ENCODE peak calls at places on chromosomes 11 and 22, in five cellular contexts. One of them, this sample, is unnamed.

GRCh38 chr11:72001834-72002591 is 3.3 kb downstream of the IL18BP start:
- DNase-seq in foreskin fibroblast: no peak
- DNase-seq in astrocyte: no peak
- DNase-seq in PC-3: no peak
- DNase-seq in NB4: no peak
- DNase-seq in this sample: no peak

GRCh38 chr11:18171377-18172000 is 1.1 kb upstream of the MRGPRX4 start:
- DNase-seq in foreskin fibroblast: peak
- DNase-seq in astrocyte: no peak
- DNase-seq in PC-3: peak
- DNase-seq in NB4: peak
- DNase-seq in this sample: peak

GRCh38 chr11:122847437-122847836 is 9.1 kb downstream of the CRTAM start:
- DNase-seq in foreskin fibroblast: no peak
- DNase-seq in astrocyte: no peak
- DNase-seq in PC-3: no peak
- DNase-seq in NB4: peak
- DNase-seq in this sample: no peak

GRCh38 chr11:70364745-70365535 is 33.4 kb upstream of the CTTN start:
- DNase-seq in foreskin fibroblast: no peak
- DNase-seq in astrocyte: no peak
- DNase-seq in PC-3: no peak
- DNase-seq in NB4: peak
- DNase-seq in this sample: no peak

GRCh38 chr11:63782749-63783148 is 14.2 kb upstream of the ZFTA start:
- DNase-seq in foreskin fibroblast: no peak
- DNase-seq in astrocyte: no peak
- DNase-seq in PC-3: no peak
- DNase-seq in NB4: no peak
- DNase-seq in this sample: no peak

GRCh38 chr22:49382451-49382735 is 445.3 kb downstream of the BRD1 start:
- DNase-seq in foreskin fibroblast: no peak
- DNase-seq in astrocyte: no peak
- DNase-seq in PC-3: no peak
- DNase-seq in NB4: no peak
- DNase-seq in this sample: no peak

GRCh38 chr11:32255876-32256275 is 165.0 kb downstream of the RCN1 start:
- DNase-seq in foreskin fibroblast: no peak
- DNase-seq in astrocyte: no peak
- DNase-seq in PC-3: no peak
- DNase-seq in NB4: no peak
- DNase-seq in this sample: no peak

GRCh38 chr22:19120829-19121630 is 1.2 kb downstream of the DGCR2 start:
- DNase-seq in foreskin fibroblast: no peak
- DNase-seq in astrocyte: peak
- DNase-seq in PC-3: peak
- DNase-seq in NB4: no peak
- DNase-seq in this sample: peak

GRCh38 chr22:25753252-25753651 is 11.3 kb downstream of the MYO18B start:
- DNase-seq in foreskin fibroblast: no peak
- DNase-seq in astrocyte: no peak
- DNase-seq in PC-3: no peak
- DNase-seq in NB4: no peak
- DNase-seq in this sample: no peak

GRCh38 chr11:3916962-3917361 is 61.5 kb downstream of the STIM1 start:
- DNase-seq in foreskin fibroblast: no peak
- DNase-seq in astrocyte: no peak
- DNase-seq in PC-3: no peak
- DNase-seq in NB4: no peak
- DNase-seq in this sample: peak

GRCh38 chr11:111339758-111340388 is 39.2 kb downstream of the POU2AF1 start:
- DNase-seq in foreskin fibroblast: no peak
- DNase-seq in astrocyte: no peak
- DNase-seq in PC-3: no peak
- DNase-seq in NB4: no peak
- DNase-seq in this sample: no peak

GRCh38 chr11:103091441-103091809 is 535 bp downstream of the DCUN1D5 start:
- DNase-seq in foreskin fibroblast: no peak
- DNase-seq in astrocyte: peak
- DNase-seq in PC-3: peak
- DNase-seq in NB4: peak
- DNase-seq in this sample: peak

GRCh38 chr11:10050561-10050960 is 243.5 kb downstream of the SBF2 start:
- DNase-seq in foreskin fibroblast: peak
- DNase-seq in astrocyte: peak
- DNase-seq in PC-3: peak
- DNase-seq in NB4: no peak
- DNase-seq in this sample: peak

GRCh38 chr22:30969532-30970355 is 679 bp downstream of the TUG1 start:
- DNase-seq in foreskin fibroblast: peak
- DNase-seq in astrocyte: peak
- DNase-seq in PC-3: peak
- DNase-seq in NB4: peak
- DNase-seq in this sample: peak

GRCh38 chr11:103633037-103633788 is 403.2 kb upstream of the DDI1 start:
- DNase-seq in foreskin fibroblast: peak
- DNase-seq in astrocyte: peak
- DNase-seq in PC-3: no peak
- DNase-seq in NB4: no peak
- DNase-seq in this sample: no peak

GRCh38 chr11:267491-267994 is 10.7 kb upstream of the NLRP6 start:
- DNase-seq in foreskin fibroblast: no peak
- DNase-seq in astrocyte: no peak
- DNase-seq in PC-3: peak
- DNase-seq in NB4: peak
- DNase-seq in this sample: no peak

GRCh38 chr11:266676-267439 is 11.3 kb upstream of the NLRP6 start:
- DNase-seq in foreskin fibroblast: no peak
- DNase-seq in astrocyte: no peak
- DNase-seq in PC-3: peak
- DNase-seq in NB4: peak
- DNase-seq in this sample: no peak

GRCh38 chr11:270451-271208 is 7.6 kb upstream of the NLRP6 start:
- DNase-seq in foreskin fibroblast: no peak
- DNase-seq in astrocyte: no peak
- DNase-seq in PC-3: no peak
- DNase-seq in NB4: no peak
- DNase-seq in this sample: no peak

GRCh38 chr11:271316-271715 is 6.9 kb upstream of the NLRP6 start:
- DNase-seq in foreskin fibroblast: no peak
- DNase-seq in astrocyte: no peak
- DNase-seq in PC-3: no peak
- DNase-seq in NB4: no peak
- DNase-seq in this sample: no peak

DNA sequence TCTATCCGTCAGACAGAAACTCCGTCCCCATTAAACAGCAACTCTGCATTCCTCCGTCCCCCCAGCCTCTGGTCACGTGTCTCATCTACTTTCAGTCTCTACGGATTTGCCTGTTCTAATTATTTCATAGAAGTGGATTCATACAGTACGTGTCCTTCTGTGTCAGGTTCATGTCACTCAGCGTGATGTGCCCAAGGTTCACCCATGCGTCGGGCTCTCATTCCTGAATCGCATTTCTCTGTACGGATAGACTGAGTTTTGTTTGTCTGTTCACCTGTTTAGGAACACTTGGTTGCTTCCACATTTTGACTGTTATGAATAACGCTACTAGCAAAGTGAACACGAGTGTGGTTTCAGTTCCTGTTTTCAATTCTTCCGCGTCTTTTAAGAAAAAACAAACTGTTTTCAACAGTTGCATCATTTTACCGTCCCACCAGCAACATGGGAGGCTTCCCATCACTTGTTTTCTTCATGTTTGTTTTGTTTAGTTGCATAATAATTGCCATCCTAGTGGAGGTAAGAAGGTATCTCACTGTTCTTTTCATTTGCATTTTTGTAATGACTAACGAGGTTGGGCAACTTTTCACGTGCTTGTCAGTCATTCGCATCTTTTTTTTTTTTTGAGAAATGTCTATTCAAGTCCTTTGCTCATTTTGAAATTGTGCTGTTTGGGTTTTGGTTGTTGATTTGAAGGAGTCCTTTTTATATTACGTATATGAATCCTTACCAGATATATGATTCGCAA is 8.9 kb upstream of the NLRP6 start:
- DNase-seq in foreskin fibroblast: no peak
- DNase-seq in astrocyte: no peak
- DNase-seq in PC-3: no peak
- DNase-seq in NB4: peak
- DNase-seq in this sample: peak
- H3K4me3 ChIP-seq in foreskin fibroblast: peak
- H3K4me3 ChIP-seq in astrocyte: no peak
- H3K4me3 ChIP-seq in PC-3: no peak
- H3K4me3 ChIP-seq in NB4: peak
- H3K4me3 ChIP-seq in this sample: no peak

GRCh38 chr22:43846966-43847365 is 15.3 kb downstream of the SULT4A1 start:
- DNase-seq in foreskin fibroblast: no peak
- DNase-seq in astrocyte: no peak
- DNase-seq in PC-3: no peak
- DNase-seq in NB4: no peak
- DNase-seq in this sample: no peak

GRCh38 chr22:43849731-43850130 is 12.6 kb downstream of the SULT4A1 start:
- DNase-seq in foreskin fibroblast: no peak
- DNase-seq in astrocyte: no peak
- DNase-seq in PC-3: no peak
- DNase-seq in NB4: no peak
- DNase-seq in this sample: no peak

GRCh38 chr22:43850529-43850928 is 11.8 kb downstream of the SULT4A1 start:
- DNase-seq in foreskin fibroblast: no peak
- DNase-seq in astrocyte: no peak
- DNase-seq in PC-3: no peak
- DNase-seq in NB4: no peak
- DNase-seq in this sample: no peak

GRCh38 chr22:43847376-43848289 is 14.7 kb downstream of the SULT4A1 start:
- DNase-seq in foreskin fibroblast: no peak
- DNase-seq in astrocyte: no peak
- DNase-seq in PC-3: no peak
- DNase-seq in NB4: no peak
- DNase-seq in this sample: no peak

DNA sequence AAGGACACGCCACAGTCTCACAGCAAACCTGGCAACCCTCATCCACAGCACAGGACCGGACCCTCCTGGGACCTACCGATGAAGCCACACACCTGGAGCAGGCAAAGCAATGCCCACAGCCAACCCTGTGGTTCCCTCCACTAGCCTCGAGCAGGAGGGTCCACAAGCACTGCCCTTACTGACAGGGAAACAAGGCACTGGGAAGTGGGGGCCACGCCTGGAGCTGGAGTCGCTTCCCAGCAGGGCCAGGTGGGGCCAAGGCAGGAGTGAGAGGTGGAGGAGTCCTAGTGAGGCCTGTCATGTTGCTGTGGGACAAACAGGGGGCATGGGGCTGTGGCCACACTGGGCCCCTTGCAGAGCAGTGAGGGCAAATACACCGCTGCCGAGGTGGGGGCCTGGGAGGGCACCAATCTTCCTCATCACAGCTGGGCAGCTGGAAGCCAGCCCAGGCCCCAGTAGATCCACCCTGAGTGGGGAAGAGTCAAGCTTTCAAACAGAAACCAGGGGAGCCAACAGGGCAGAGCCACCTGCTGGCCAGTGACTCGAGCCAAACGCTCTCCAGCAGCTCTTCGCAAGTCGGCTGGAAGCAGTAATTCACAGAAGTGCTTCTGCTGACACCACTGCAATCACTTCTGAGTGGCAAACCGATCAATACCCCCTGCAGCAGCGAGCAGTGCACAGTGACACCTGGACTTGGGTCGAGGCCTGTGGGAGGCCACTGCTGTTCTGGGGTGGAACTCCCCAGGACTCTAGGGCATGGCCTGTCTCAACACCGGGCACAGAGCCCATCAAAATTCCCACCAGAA is 13.7 kb downstream of the SULT4A1 start:
- DNase-seq in foreskin fibroblast: peak
- DNase-seq in astrocyte: peak
- DNase-seq in PC-3: peak
- DNase-seq in NB4: peak
- DNase-seq in this sample: peak
- TF ChIP-seq CTCF in foreskin fibroblast: peak
- TF ChIP-seq CTCF in astrocyte: peak
- TF ChIP-seq CTCF in PC-3: peak
- TF ChIP-seq CTCF in NB4: peak
- TF ChIP-seq CTCF in this sample: peak

GRCh38 chr11:134270250-134270714 is 5.9 kb upstream of the GLB1L3 start:
- DNase-seq in foreskin fibroblast: no peak
- DNase-seq in astrocyte: no peak
- DNase-seq in PC-3: peak
- DNase-seq in NB4: peak
- DNase-seq in this sample: no peak

GRCh38 chr11:134273317-134273712 is 2.9 kb upstream of the GLB1L3 start:
- DNase-seq in foreskin fibroblast: no peak
- DNase-seq in astrocyte: no peak
- DNase-seq in PC-3: no peak
- DNase-seq in NB4: no peak
- DNase-seq in this sample: no peak

GRCh38 chr11:134271978-134272377 is 4.2 kb upstream of the GLB1L3 start:
- DNase-seq in foreskin fibroblast: no peak
- DNase-seq in astrocyte: no peak
- DNase-seq in PC-3: no peak
- DNase-seq in NB4: no peak
- DNase-seq in this sample: no peak

GRCh38 chr11:134275188-134275533 is 1.0 kb upstream of the GLB1L3 start:
- DNase-seq in foreskin fibroblast: no peak
- DNase-seq in astrocyte: no peak
- DNase-seq in PC-3: no peak
- DNase-seq in NB4: no peak
- DNase-seq in this sample: no peak

GRCh38 chr11:134272381-134273316 is 3.5 kb upstream of the GLB1L3 start:
- DNase-seq in foreskin fibroblast: peak
- DNase-seq in astrocyte: no peak
- DNase-seq in PC-3: no peak
- DNase-seq in NB4: no peak
- DNase-seq in this sample: no peak
- H3K4me3 ChIP-seq in foreskin fibroblast: no peak
- H3K4me3 ChIP-seq in astrocyte: no peak
- H3K4me3 ChIP-seq in PC-3: no peak
- H3K4me3 ChIP-seq in NB4: no peak
- H3K4me3 ChIP-seq in this sample: no peak

DNA sequence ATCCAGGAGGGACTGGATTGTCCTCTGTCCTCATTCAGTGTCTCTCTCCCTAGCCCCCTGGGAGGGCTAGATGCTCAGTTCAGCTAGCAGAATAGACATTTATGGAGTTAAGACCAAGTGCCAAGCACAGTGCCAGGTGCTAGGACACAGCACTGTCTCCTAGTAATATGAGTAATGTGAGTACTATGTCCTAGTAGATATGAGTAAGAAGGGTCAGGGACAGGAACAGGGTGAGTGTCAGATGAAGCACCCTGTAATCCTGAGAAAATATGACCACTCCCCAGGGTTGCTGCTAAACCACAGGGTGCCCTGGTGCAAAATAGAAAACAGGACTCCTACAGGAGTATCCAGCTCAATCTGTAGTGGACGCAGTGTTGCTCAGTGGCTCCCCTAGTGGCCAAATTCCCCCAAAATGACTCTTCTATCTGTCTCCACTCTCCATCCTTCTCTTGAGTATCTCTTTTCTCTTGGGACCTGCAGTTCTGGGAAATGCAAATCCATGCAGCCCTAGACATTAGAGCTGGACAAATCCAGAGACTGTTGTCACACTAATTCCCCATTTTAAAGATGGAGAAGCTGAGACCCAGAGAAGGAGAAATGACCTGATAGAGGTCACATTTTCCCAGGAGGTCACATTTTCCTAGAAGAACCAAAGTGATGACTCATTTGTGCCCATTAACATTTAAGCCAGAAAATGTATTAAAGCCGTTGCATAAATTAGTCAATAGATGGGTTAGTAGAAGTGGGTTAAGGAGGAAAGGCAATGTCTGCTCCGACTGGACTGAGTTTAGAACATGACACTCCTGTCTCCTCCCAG is 214.3 kb downstream of the NXPE2 start:
- DNase-seq in foreskin fibroblast: no peak
- DNase-seq in astrocyte: no peak
- DNase-seq in PC-3: no peak
- DNase-seq in NB4: peak
- DNase-seq in this sample: no peak
- TF ChIP-seq CTCF in foreskin fibroblast: no peak
- TF ChIP-seq CTCF in astrocyte: peak
- TF ChIP-seq CTCF in PC-3: peak
- TF ChIP-seq CTCF in NB4: peak
- TF ChIP-seq CTCF in this sample: no peak